ENCODE peak calls at places on chromosome 6, in six cellular contexts. One of them, this sample, is unnamed.

GRCh38 chr6:45942953-45943352 is 72.7 kb downstream of the CLIC5 start:
- DNase-seq in lower lobe of right lung: no peak
- DNase-seq in upper lobe of right lung: no peak
- DNase-seq in tibial artery: no peak
- DNase-seq in progenitor cell of endocrine pancreas: no peak
- DNase-seq in CD8-positive, alpha-beta T cell: no peak
- DNase-seq in this sample: no peak

GRCh38 chr6:113736978-113737377 is 120.2 kb upstream of the MARCKS start:
- DNase-seq in upper lobe of right lung: no peak
- DNase-seq in lower lobe of right lung: no peak
- DNase-seq in tibial artery: no peak
- DNase-seq in CD8-positive, alpha-beta T cell: no peak
- DNase-seq in progenitor cell of endocrine pancreas: no peak
- DNase-seq in this sample: no peak

GRCh38 chr6:84581494-84582259 is 182.7 kb downstream of the TBX18 start:
- DNase-seq in progenitor cell of endocrine pancreas: no peak
- DNase-seq in CD8-positive, alpha-beta T cell: no peak
- DNase-seq in lower lobe of right lung: no peak
- DNase-seq in upper lobe of right lung: no peak
- DNase-seq in tibial artery: no peak
- DNase-seq in this sample: no peak

GRCh38 chr6:53611342-53611741 is 54.2 kb downstream of the KLHL31 start:
- DNase-seq in tibial artery: no peak
- DNase-seq in lower lobe of right lung: no peak
- DNase-seq in progenitor cell of endocrine pancreas: no peak
- DNase-seq in upper lobe of right lung: no peak
- DNase-seq in CD8-positive, alpha-beta T cell: no peak
- DNase-seq in this sample: no peak

GRCh38 chr6:66937180-66937579 is 1230.2 kb upstream of the EYS start:
- DNase-seq in tibial artery: no peak
- DNase-seq in progenitor cell of endocrine pancreas: no peak
- DNase-seq in lower lobe of right lung: no peak
- DNase-seq in upper lobe of right lung: no peak
- DNase-seq in CD8-positive, alpha-beta T cell: no peak
- DNase-seq in this sample: no peak

GRCh38 chr6:42075159-42075838 is 25.0 kb downstream of the TAF8 start:
- DNase-seq in upper lobe of right lung: peak; percentile 90
- DNase-seq in progenitor cell of endocrine pancreas: peak; percentile 71
- DNase-seq in lower lobe of right lung: peak; percentile 84
- DNase-seq in tibial artery: peak; percentile 79
- DNase-seq in CD8-positive, alpha-beta T cell: peak; percentile 6
- DNase-seq in this sample: peak; percentile 76

GRCh38 chr6:16562498-16562897 is 198.8 kb downstream of the ATXN1 start:
- DNase-seq in lower lobe of right lung: no peak
- DNase-seq in tibial artery: no peak
- DNase-seq in CD8-positive, alpha-beta T cell: no peak
- DNase-seq in upper lobe of right lung: no peak
- DNase-seq in progenitor cell of endocrine pancreas: no peak
- DNase-seq in this sample: no peak

GRCh38 chr6:106569444-106569843 is 59.9 kb downstream of the RTN4IP1 start:
- DNase-seq in progenitor cell of endocrine pancreas: no peak
- DNase-seq in lower lobe of right lung: no peak
- DNase-seq in upper lobe of right lung: no peak
- DNase-seq in tibial artery: no peak
- DNase-seq in CD8-positive, alpha-beta T cell: no peak
- DNase-seq in this sample: no peak

GRCh38 chr6:120005292-120005976 is 655.9 kb upstream of the MAN1A1 start:
- DNase-seq in lower lobe of right lung: no peak
- DNase-seq in CD8-positive, alpha-beta T cell: no peak
- DNase-seq in progenitor cell of endocrine pancreas: no peak
- DNase-seq in upper lobe of right lung: no peak
- DNase-seq in tibial artery: no peak
- DNase-seq in this sample: no peak

GRCh38 chr6:145705561-145705960 is 29.8 kb downstream of the EPM2A start:
- DNase-seq in lower lobe of right lung: no peak
- DNase-seq in upper lobe of right lung: no peak
- DNase-seq in CD8-positive, alpha-beta T cell: no peak
- DNase-seq in tibial artery: no peak
- DNase-seq in progenitor cell of endocrine pancreas: no peak
- DNase-seq in this sample: no peak

GRCh38 chr6:31227143-31227542 is 44.7 kb downstream of the HLA-C start:
- DNase-seq in tibial artery: no peak
- DNase-seq in progenitor cell of endocrine pancreas: no peak
- DNase-seq in CD8-positive, alpha-beta T cell: no peak
- DNase-seq in upper lobe of right lung: no peak
- DNase-seq in lower lobe of right lung: no peak
- DNase-seq in this sample: no peak

GRCh38 chr6:120873125-120873865 is 461.0 kb downstream of the TBC1D32 start:
- DNase-seq in CD8-positive, alpha-beta T cell: no peak
- DNase-seq in tibial artery: no peak
- DNase-seq in progenitor cell of endocrine pancreas: no peak
- DNase-seq in upper lobe of right lung: no peak
- DNase-seq in lower lobe of right lung: no peak
- DNase-seq in this sample: peak; percentile 80

GRCh38 chr6:149336529-149336928 is 19.0 kb downstream of the TAB2 start:
- DNase-seq in lower lobe of right lung: no peak
- DNase-seq in progenitor cell of endocrine pancreas: no peak
- DNase-seq in tibial artery: no peak
- DNase-seq in CD8-positive, alpha-beta T cell: no peak
- DNase-seq in upper lobe of right lung: no peak
- DNase-seq in this sample: no peak

GRCh38 chr6:68915591-68915990 is 280.5 kb downstream of the ADGRB3 start:
- DNase-seq in CD8-positive, alpha-beta T cell: no peak
- DNase-seq in progenitor cell of endocrine pancreas: no peak
- DNase-seq in upper lobe of right lung: no peak
- DNase-seq in lower lobe of right lung: no peak
- DNase-seq in tibial artery: no peak
- DNase-seq in this sample: no peak

GRCh38 chr6:169189227-169189626 is 64.4 kb downstream of the THBS2 start:
- DNase-seq in upper lobe of right lung: no peak
- DNase-seq in progenitor cell of endocrine pancreas: no peak
- DNase-seq in tibial artery: no peak
- DNase-seq in CD8-positive, alpha-beta T cell: no peak
- DNase-seq in lower lobe of right lung: no peak
- DNase-seq in this sample: no peak

GRCh38 chr6:22251331-22251730 is 45.5 kb downstream of the PRL start:
- DNase-seq in lower lobe of right lung: no peak
- DNase-seq in tibial artery: no peak
- DNase-seq in upper lobe of right lung: no peak
- DNase-seq in progenitor cell of endocrine pancreas: no peak
- DNase-seq in CD8-positive, alpha-beta T cell: no peak
- DNase-seq in this sample: no peak

GRCh38 chr6:133837801-133838349 is 51.0 kb upstream of the TCF21 start:
- DNase-seq in upper lobe of right lung: peak; percentile 87
- DNase-seq in tibial artery: peak; percentile 29
- DNase-seq in progenitor cell of endocrine pancreas: peak; percentile 62
- DNase-seq in CD8-positive, alpha-beta T cell: peak; percentile 9
- DNase-seq in lower lobe of right lung: peak; percentile 78
- DNase-seq in this sample: no peak

GRCh38 chr6:158231551-158232444 is 63.6 kb downstream of the GTF2H5 start:
- DNase-seq in tibial artery: peak; percentile 56
- DNase-seq in progenitor cell of endocrine pancreas: peak; percentile 73
- DNase-seq in lower lobe of right lung: peak; percentile 79
- DNase-seq in upper lobe of right lung: peak; percentile 90
- DNase-seq in CD8-positive, alpha-beta T cell: peak; percentile 37
- DNase-seq in this sample: peak; percentile 93

GRCh38 chr6:169654590-169655391 is 47.0 kb downstream of the WDR27 start:
- DNase-seq in tibial artery: peak; percentile 64
- DNase-seq in progenitor cell of endocrine pancreas: peak; percentile 23
- DNase-seq in lower lobe of right lung: peak; percentile 81
- DNase-seq in upper lobe of right lung: peak; percentile 86
- DNase-seq in CD8-positive, alpha-beta T cell: peak; percentile 55
- DNase-seq in this sample: peak; percentile 68

DNA sequence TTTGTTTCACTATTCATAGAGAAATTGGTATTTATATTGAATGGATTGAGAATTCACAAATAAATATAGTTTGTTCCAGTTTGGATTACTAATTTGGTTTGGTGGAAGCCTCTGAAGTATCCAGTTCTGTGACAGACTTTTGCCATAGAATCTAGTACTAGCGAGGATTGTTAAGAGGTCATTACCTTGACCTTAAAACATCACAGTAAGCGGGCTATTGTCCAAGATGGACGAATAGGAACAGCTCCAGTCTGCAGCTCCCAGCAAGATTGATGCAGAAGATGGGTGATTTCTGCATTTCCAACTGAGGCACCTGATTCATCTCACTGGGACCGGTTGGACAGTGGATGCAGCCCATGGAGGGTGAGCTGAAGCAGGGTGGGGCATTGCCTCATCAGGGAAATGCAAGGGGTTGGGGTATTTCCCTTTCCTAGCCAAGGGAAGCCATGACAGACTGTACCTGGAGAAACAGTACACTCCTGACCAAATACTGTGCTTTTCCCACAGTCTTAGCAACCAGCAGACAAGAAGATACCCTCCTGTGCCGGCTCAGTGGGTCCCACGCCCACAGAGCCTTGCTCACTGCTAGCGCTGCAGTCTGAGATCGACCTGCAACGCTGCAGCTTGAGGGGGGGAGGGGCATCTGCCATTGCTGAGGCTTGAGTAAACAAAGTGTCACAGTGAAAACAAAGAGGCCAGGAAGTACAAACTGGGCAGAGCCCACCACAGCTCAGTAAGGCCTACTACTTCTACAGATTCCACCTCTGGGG is 66.4 kb upstream of the NEDD9 start:
- DNase-seq in tibial artery: no peak
- DNase-seq in progenitor cell of endocrine pancreas: peak; percentile 14
- DNase-seq in CD8-positive, alpha-beta T cell: no peak
- DNase-seq in lower lobe of right lung: peak; percentile 63
- DNase-seq in upper lobe of right lung: no peak
- DNase-seq in this sample: no peak
- TF ChIP-seq CTCF in tibial artery: no peak
- TF ChIP-seq CTCF in progenitor cell of endocrine pancreas: no peak
- TF ChIP-seq CTCF in CD8-positive, alpha-beta T cell: no peak
- TF ChIP-seq CTCF in lower lobe of right lung: no peak
- TF ChIP-seq CTCF in upper lobe of right lung: no peak
- TF ChIP-seq CTCF in this sample: no peak

DNA sequence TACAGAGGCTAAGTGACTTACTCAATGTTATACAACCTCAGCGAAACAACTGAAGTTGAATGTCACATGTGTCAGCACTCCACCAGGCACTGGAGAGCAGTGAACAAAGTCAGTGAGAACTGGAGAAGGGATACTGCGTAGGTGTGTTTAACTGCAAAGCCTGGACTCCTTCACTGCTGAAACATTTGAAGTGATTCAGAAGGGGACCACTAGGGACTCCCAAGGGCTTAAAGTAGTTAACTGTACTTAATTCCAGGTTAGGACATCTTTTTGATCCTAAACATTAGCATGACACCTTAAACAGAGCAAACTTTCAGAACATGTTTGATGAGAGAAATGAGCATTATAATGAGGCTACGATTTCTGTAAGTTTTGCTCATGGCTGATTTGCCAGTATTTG is 45.0 kb upstream of the ZBTB24 start:
- DNase-seq in CD8-positive, alpha-beta T cell: no peak
- DNase-seq in lower lobe of right lung: no peak
- DNase-seq in tibial artery: no peak
- DNase-seq in progenitor cell of endocrine pancreas: no peak
- DNase-seq in upper lobe of right lung: no peak
- DNase-seq in this sample: no peak
- TF ChIP-seq CTCF in CD8-positive, alpha-beta T cell: no peak
- TF ChIP-seq CTCF in lower lobe of right lung: no peak
- TF ChIP-seq CTCF in tibial artery: no peak
- TF ChIP-seq CTCF in progenitor cell of endocrine pancreas: peak; percentile 52
- TF ChIP-seq CTCF in upper lobe of right lung: no peak
- TF ChIP-seq CTCF in this sample: no peak

DNA sequence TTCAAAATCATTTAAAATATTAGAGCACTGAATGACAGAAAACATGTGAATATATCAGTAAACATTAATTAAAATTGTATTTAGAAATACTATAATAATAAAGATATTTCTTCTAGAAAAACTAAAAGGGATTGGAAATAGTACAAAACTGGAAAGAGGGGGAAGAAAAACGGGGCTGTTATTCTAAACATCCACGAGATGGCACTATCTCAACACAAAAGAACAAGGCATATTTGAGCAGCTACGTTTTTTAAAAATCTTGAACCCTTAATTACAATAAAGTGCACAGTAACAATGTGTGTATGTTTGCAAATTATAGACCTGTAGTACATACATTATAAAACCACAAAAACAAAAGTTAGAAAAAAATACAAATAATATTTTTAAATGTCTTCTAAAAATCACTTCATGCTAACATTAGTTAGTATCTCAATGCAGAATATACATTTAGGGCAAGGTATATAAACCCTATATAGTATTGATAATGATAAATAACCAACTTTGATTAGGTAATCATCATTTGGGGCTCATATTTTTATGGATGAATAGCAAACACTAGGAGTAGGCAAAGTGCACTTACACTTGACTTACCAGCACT is 42.5 kb upstream of the PNISR start:
- DNase-seq in CD8-positive, alpha-beta T cell: no peak
- DNase-seq in progenitor cell of endocrine pancreas: no peak
- DNase-seq in lower lobe of right lung: no peak
- DNase-seq in upper lobe of right lung: no peak
- DNase-seq in tibial artery: no peak
- DNase-seq in this sample: no peak
- TF ChIP-seq CTCF in CD8-positive, alpha-beta T cell: peak; percentile 97
- TF ChIP-seq CTCF in progenitor cell of endocrine pancreas: peak; percentile 77
- TF ChIP-seq CTCF in lower lobe of right lung: peak; percentile 65
- TF ChIP-seq CTCF in upper lobe of right lung: peak; percentile 76
- TF ChIP-seq CTCF in tibial artery: peak; percentile 57
- TF ChIP-seq CTCF in this sample: no peak

DNA sequence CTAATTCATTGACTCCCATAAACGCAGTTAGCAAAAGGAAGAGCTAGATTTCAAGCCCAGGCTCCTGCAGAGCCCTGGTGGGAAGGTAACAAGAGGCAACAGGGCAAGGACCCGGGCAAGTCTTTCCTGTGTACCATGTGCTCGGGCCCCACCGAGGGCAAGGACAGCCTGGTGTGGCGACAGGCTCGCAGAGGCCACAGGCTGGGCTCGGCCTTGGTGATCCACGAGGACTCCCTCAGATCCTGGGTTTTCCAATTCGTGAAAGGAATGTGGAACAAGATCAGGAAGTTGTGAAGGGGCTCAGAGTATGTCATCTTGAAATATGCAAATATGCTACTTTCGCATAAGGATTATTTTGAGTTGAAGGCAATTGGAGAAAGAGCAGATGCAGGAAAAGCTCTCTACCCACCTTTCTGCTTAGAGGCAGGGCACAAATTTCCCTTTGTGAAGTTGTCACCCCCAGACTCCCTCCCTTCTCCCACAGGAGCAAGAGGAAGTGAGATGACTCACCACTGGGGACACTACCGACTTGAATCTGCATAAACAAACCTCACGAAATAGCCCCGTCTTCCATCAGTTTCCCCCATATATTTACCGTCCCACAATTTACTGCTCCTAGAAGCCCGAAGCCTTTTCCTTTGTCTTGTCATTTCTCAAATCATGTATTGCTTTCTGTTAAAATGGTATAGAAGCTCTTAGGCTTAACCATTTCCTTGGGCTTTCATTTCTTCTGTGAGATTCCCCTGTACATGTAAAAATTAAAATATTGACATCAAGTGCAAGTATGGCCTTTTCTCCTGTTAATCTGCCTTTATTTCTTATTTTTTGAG is 79.0 kb downstream of the PSMG4 start:
- DNase-seq in lower lobe of right lung: no peak
- DNase-seq in progenitor cell of endocrine pancreas: no peak
- DNase-seq in tibial artery: no peak
- DNase-seq in CD8-positive, alpha-beta T cell: no peak
- DNase-seq in upper lobe of right lung: no peak
- DNase-seq in this sample: no peak
- TF ChIP-seq CTCF in lower lobe of right lung: peak; percentile 10
- TF ChIP-seq CTCF in progenitor cell of endocrine pancreas: no peak
- TF ChIP-seq CTCF in tibial artery: no peak
- TF ChIP-seq CTCF in CD8-positive, alpha-beta T cell: no peak
- TF ChIP-seq CTCF in upper lobe of right lung: peak; percentile 21
- TF ChIP-seq CTCF in this sample: no peak

This sample was measured in lower leg skin.